ENCODE peak calls at places on chromosomes 3 and 15, in seven cellular contexts. Y is mesendoderm, C is IMR-90, R is H1, A is mesenchymal stem cell, J is H9, X is trophoblast cell. N is an unnamed sample.

GRCh38 chr15:66706225-66706732 is 4.2 kb downstream of the SMAD6 start:
- DNase-seq in Y (peak), C (peak), A (no peak), J (no peak), R (no peak), X (no peak), N (no peak)

GRCh38 chr15:70466895-70467529 is 296.3 kb downstream of the UACA start:
- DNase-seq in R (no peak), C (peak), J (peak), X (peak), A (peak), Y (peak), N (peak)

GRCh38 chr15:80445300-80446041 is 41.3 kb downstream of the ARNT2 start:
- DNase-seq in X (no peak), R (no peak), Y (no peak), A (no peak), J (no peak), C (no peak), N (no peak)

GRCh38 chr3:115891237-115891636 is 267.9 kb downstream of the GAP43 start:
- DNase-seq in J (no peak), A (no peak), C (no peak), X (no peak), Y (no peak), R (no peak), N (no peak)

GRCh38 chr3:119033393-119034255 is 1.0 kb downstream of the IGSF11 start:
- DNase-seq in R (no peak), C (no peak), J (no peak), Y (no peak), X (peak), A (peak), N (no peak)

GRCh38 chr15:41848595-41848994 is 9.9 kb downstream of the PLA2G4B start:
- DNase-seq in Y (no peak), X (no peak), J (no peak), A (no peak), R (no peak), C (peak), N (no peak)

GRCh38 chr3:2927252-2927651 is 182.9 kb downstream of the IL5RA start:
- DNase-seq in Y (peak), A (no peak), C (no peak), J (no peak), R (no peak), X (no peak), N (no peak)

GRCh38 chr3:72523409-72524172 is 324.7 kb downstream of the SHQ1 start:
- DNase-seq in R (no peak), X (peak), A (no peak), Y (peak), J (no peak), C (no peak), N (no peak)

GRCh38 chr15:51801391-51801835 is 28.0 kb upstream of the TMOD3 start:
- DNase-seq in J (peak), Y (peak), A (peak), C (peak), R (no peak), X (peak), N (peak)

GRCh38 chr3:105906834-105907233 is 38.0 kb upstream of the CBLB start:
- DNase-seq in X (peak), Y (no peak), C (peak), J (no peak), A (peak), R (no peak), N (no peak)

GRCh38 chr3:120113128-120114116 is 19.2 kb upstream of the GSK3B start:
- DNase-seq in Y (no peak), R (no peak), C (peak), X (no peak), A (peak), J (no peak), N (no peak)

GRCh38 chr3:64163755-64164148 is 61.5 kb downstream of the PRICKLE2 start:
- DNase-seq in J (no peak), R (no peak), Y (peak), C (peak), X (peak), A (peak), N (no peak)

GRCh38 chr15:68053997-68054657 is at the start of gene PIAS1:
- DNase-seq in J (peak), Y (peak), R (peak), C (peak), A (peak), X (peak), N (peak)

GRCh38 chr3:23864954-23865353 is 51.8 kb downstream of the NKIRAS1 start:
- DNase-seq in Y (no peak), R (no peak), J (no peak), A (no peak), C (no peak), X (no peak), N (no peak)

GRCh38 chr15:47718474-47719440 is 1.5 kb downstream of the SEMA6D start:
- DNase-seq in C (peak), X (no peak), R (no peak), J (no peak), Y (no peak), A (peak), N (no peak)

GRCh38 chr3:78737988-78738387 is 1029.8 kb downstream of the ROBO1 start:
- DNase-seq in Y (no peak), X (no peak), C (no peak), A (peak), R (no peak), J (no peak), N (no peak)

GRCh38 chr3:105647047-105647446 is 221.8 kb downstream of the CBLB start:
- DNase-seq in Y (peak), C (peak), R (no peak), X (peak), J (no peak), A (peak), N (no peak)

GRCh38 chr15:69468241-69469121 is 15.9 kb downstream of the RPLP1 start:
- DNase-seq in J (no peak), Y (peak), C (peak), R (no peak), A (peak), X (no peak), N (no peak)

GRCh38 chr3:56681963-56682457 is 1.1 kb downstream of the TASOR start:
- DNase-seq in C (no peak), A (no peak), X (no peak), R (no peak), J (peak), Y (no peak), N (no peak)

GRCh38 chr3:140723576-140723975 is 45.7 kb downstream of the TRIM42 start:
- DNase-seq in J (no peak), Y (no peak), C (no peak), A (no peak), X (no peak), R (no peak), N (no peak)

GRCh38 chr15:55824857-55825613 is 82.1 kb upstream of the PRTG start:
- DNase-seq in R (no peak), X (no peak), Y (peak), J (no peak), A (no peak), C (no peak), N (no peak)

GRCh38 chr3:10344147-10344943 is 23.4 kb upstream of the SEC13 start:
- DNase-seq in X (peak), Y (peak), C (peak), R (peak), A (peak), J (peak), N (peak)

GRCh38 chr3:37531071-37531720 is 330.5 kb upstream of the CTDSPL start:
- DNase-seq in J (no peak), Y (no peak), C (no peak), A (no peak), X (no peak), R (no peak), N (no peak)

GRCh38 chr3:85533586-85533985 is 574.8 kb downstream of the CADM2 start:
- DNase-seq in R (no peak), Y (no peak), X (no peak), A (no peak), J (no peak), C (no peak), N (no peak)

GRCh38 chr15:81863157-81863556 is 182.7 kb downstream of the MEX3B start:
- DNase-seq in A (peak), Y (no peak), C (peak), R (no peak), J (no peak), X (peak), N (no peak)

GRCh38 chr3:186083746-186084145 is 25.1 kb downstream of the ETV5 start:
- DNase-seq in A (no peak), Y (peak), C (peak), X (no peak), J (no peak), R (no peak), N (no peak)

GRCh38 chr3:11539677-11540076 is 104.0 kb downstream of the VGLL4 start:
- DNase-seq in J (no peak), X (peak), A (no peak), R (no peak), C (no peak), Y (peak), N (no peak)

GRCh38 chr15:67895237-67895636 is 55.4 kb upstream of the RNU6-1 start:
- DNase-seq in A (no peak), R (no peak), X (no peak), J (no peak), C (no peak), Y (no peak), N (no peak)

GRCh38 chr3:94928921-94929320 is 866.1 kb downstream of the NSUN3 start:
- DNase-seq in C (no peak), Y (peak), A (peak), X (peak), R (no peak), J (no peak), N (no peak)

GRCh38 chr15:99361541-99362185 is 110.4 kb downstream of the LRRC28 start:
- DNase-seq in R (no peak), A (no peak), J (no peak), X (peak), Y (peak), C (peak), N (no peak)

GRCh38 chr15:99366013-99366412 is 114.7 kb downstream of the LRRC28 start:
- DNase-seq in A (no peak), J (no peak), Y (no peak), X (no peak), C (no peak), R (no peak), N (no peak)

GRCh38 chr15:99369250-99369649 is 118.0 kb downstream of the LRRC28 start:
- DNase-seq in X (no peak), Y (no peak), A (no peak), J (no peak), R (no peak), C (no peak), N (no peak)

GRCh38 chr15:99368743-99369142 is 117.5 kb downstream of the LRRC28 start:
- DNase-seq in J (no peak), Y (no peak), R (no peak), X (no peak), C (no peak), A (no peak), N (no peak)

DNA sequence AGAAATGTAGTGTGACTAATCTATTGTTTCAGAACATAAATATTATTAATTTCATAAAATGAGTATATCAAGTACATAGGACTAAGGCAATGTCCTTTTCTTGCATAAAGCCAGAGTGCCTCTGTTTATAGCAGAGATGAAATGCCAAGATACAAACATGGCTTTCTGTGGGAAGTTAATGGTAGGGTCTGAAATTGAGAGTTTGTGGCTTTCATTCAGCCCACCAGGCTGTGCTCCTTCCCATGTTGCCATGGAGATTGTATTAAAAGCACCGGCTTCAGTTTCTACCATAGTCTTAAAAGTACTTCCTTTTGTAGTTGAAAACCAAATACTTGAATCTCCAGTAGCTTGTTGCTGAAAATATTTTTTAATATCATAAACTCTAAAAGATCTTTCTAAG is 114.0 kb downstream of the LRRC28 start:
- DNase-seq in X (no peak), A (no peak), R (no peak), C (no peak), Y (no peak), J (no peak), N (no peak)
- H2AK5ac ChIP-seq in X (no peak), A (no peak), R (no peak), C (no peak), Y (no peak), J (no peak), N (no peak)

GRCh38 chr15:65550681-65551098 is 20.4 kb downstream of the HACD3 start:
- DNase-seq in R (no peak), X (no peak), A (peak), Y (peak), C (peak), J (no peak), N (no peak)
- H2AK5ac ChIP-seq in R (no peak), X (no peak), A (peak), Y (no peak), C (no peak), J (no peak), N (no peak)

DNA sequence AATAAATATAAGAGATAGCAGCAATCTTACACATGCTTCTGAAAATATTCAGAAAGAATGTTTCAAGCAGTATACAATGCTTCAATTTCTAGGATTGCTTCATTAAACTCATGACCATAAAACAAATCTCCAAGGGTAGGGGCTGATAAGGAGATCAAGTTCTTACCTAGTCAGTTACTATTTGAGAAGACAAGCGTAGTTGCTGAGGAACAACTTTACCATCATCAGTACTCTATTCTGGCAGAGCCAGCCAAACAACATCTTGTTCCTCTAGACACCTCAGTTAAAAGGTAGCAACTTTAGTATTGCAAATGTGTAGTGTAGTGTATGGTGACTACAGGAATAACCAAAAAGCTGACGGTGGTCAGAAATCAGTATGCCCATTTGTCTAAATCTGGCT is 85.4 kb upstream of the CHRM5 start:
- DNase-seq in X (peak), A (no peak), R (no peak), J (no peak), Y (no peak), C (no peak), N (no peak)
- H2AK5ac ChIP-seq in X (no peak), A (no peak), R (no peak), J (no peak), Y (no peak), C (no peak), N (no peak)

GRCh38 chr15:97728791-97729190 is 231.7 kb upstream of the ARRDC4 start:
- DNase-seq in Y (no peak), J (no peak), R (no peak), C (no peak), A (no peak), X (no peak), N (peak)
- H2AK5ac ChIP-seq in Y (no peak), J (no peak), R (no peak), C (no peak), A (no peak), X (no peak), N (no peak)

N was measured in neuronal stem cell.